ENCODE peak calls at places on chromosomes 12 and 14, in five cellular contexts. L is GM19239, S is GM04503, O is ACHN, B is mucosa of descending colon. X is an unnamed sample.

GRCh38 chr14:99539503-99539902 is 58.3 kb downstream of the CCNK start:
- DNase-seq in L (no peak), S (no peak), O (no peak), B (no peak), X (no peak)

GRCh38 chr14:45715946-45716345 is 462.9 kb upstream of the MIS18BP1 start:
- DNase-seq in L (no peak), S (no peak), O (no peak), B (no peak), X (no peak)

GRCh38 chr12:81758421-81759214 is 532 bp downstream of the PPFIA2 start:
- DNase-seq in L (no peak), S (no peak), O (no peak), B (peak; percentile 5), X (no peak)

GRCh38 chr14:105179191-105179590 is 1.9 kb downstream of the NUDT14 start:
- DNase-seq in L (no peak), S (no peak), O (no peak), B (no peak), X (no peak)

GRCh38 chr12:71848212-71848611 is 8.7 kb downstream of the TBC1D15 start:
- DNase-seq in L (no peak), S (no peak), O (no peak), B (no peak), X (no peak)

GRCh38 chr12:128807161-128807724 is 16.5 kb downstream of the SLC15A4 start:
- DNase-seq in L (no peak), S (no peak), O (no peak), B (no peak), X (no peak)

GRCh38 chr12:120538281-120539156 is 4.4 kb downstream of the RNF10 start:
- DNase-seq in L (no peak), S (peak; percentile 24), O (peak; percentile 86), B (peak; percentile 75), X (no peak)

GRCh38 chr12:52687527-52688385 is 7.5 kb upstream of the KRT1 start:
- DNase-seq in L (no peak), S (no peak), O (no peak), B (peak; percentile 35), X (no peak)

GRCh38 chr12:67426067-67426466 is 156.9 kb downstream of the CAND1 start:
- DNase-seq in L (no peak), S (no peak), O (no peak), B (no peak), X (no peak)

GRCh38 chr12:108850854-108851573 is 6.4 kb downstream of the SSH1 start:
- DNase-seq in L (no peak), S (no peak), O (peak; percentile 55), B (no peak), X (no peak)

GRCh38 chr12:49201595-49202295 is 12.9 kb upstream of the TUBA1A start:
- DNase-seq in L (no peak), S (peak; percentile 50), O (peak; percentile 58), B (no peak), X (no peak)

GRCh38 chr12:25689996-25690501 is 137.0 kb upstream of the LMNTD1 start:
- DNase-seq in L (no peak), S (no peak), O (no peak), B (peak; percentile 55), X (no peak)

GRCh38 chr12:79298511-79298910 is 392.3 kb downstream of the PAWR start:
- DNase-seq in L (no peak), S (no peak), O (no peak), B (no peak), X (no peak)